ENCODE peak calls at places on chromosome 19, in seven cellular contexts. One of them, this sample, is unnamed.

GRCh38 chr19:8352134-8352827 is 9.2 kb upstream of the KANK3 start:
- DNase-seq in breast epithelium: no peak
- DNase-seq in body of pancreas: peak; percentile 38
- DNase-seq in CD8-positive, alpha-beta T cell: no peak
- DNase-seq in substantia nigra: no peak
- DNase-seq in heart right ventricle: no peak
- DNase-seq in brain microvascular endothelial cell: peak; percentile 47
- DNase-seq in this sample: no peak

GRCh38 chr19:10113964-10114650 is 2.6 kb downstream of the P2RY11 start:
- DNase-seq in CD8-positive, alpha-beta T cell: no peak
- DNase-seq in substantia nigra: no peak
- DNase-seq in brain microvascular endothelial cell: no peak
- DNase-seq in breast epithelium: no peak
- DNase-seq in heart right ventricle: no peak
- DNase-seq in body of pancreas: peak; percentile 40
- DNase-seq in this sample: no peak

GRCh38 chr19:7202888-7203287 is 91.3 kb downstream of the INSR start:
- DNase-seq in CD8-positive, alpha-beta T cell: no peak
- DNase-seq in body of pancreas: no peak
- DNase-seq in substantia nigra: no peak
- DNase-seq in breast epithelium: no peak
- DNase-seq in brain microvascular endothelial cell: no peak
- DNase-seq in heart right ventricle: no peak
- DNase-seq in this sample: no peak

GRCh38 chr19:55703790-55704215 is 28.8 kb downstream of the EPN1 start:
- DNase-seq in CD8-positive, alpha-beta T cell: no peak
- DNase-seq in substantia nigra: peak; percentile 25
- DNase-seq in body of pancreas: peak; percentile 78
- DNase-seq in heart right ventricle: peak; percentile 60
- DNase-seq in brain microvascular endothelial cell: no peak
- DNase-seq in breast epithelium: no peak
- DNase-seq in this sample: peak; percentile 15

GRCh38 chr19:43574424-43575155 is 737 bp downstream of the XRCC1 start:
- DNase-seq in heart right ventricle: no peak
- DNase-seq in brain microvascular endothelial cell: peak; percentile 22
- DNase-seq in CD8-positive, alpha-beta T cell: no peak
- DNase-seq in substantia nigra: no peak
- DNase-seq in body of pancreas: no peak
- DNase-seq in breast epithelium: no peak
- DNase-seq in this sample: no peak

GRCh38 chr19:46378268-46378667 is 31.4 kb downstream of the PPP5C start:
- DNase-seq in brain microvascular endothelial cell: peak; percentile 27
- DNase-seq in body of pancreas: no peak
- DNase-seq in substantia nigra: no peak
- DNase-seq in breast epithelium: no peak
- DNase-seq in heart right ventricle: no peak
- DNase-seq in CD8-positive, alpha-beta T cell: no peak
- DNase-seq in this sample: no peak

GRCh38 chr19:55255618-55256423 is 3.0 kb downstream of the PPP6R1 start:
- DNase-seq in CD8-positive, alpha-beta T cell: peak; percentile 54
- DNase-seq in breast epithelium: no peak
- DNase-seq in substantia nigra: no peak
- DNase-seq in brain microvascular endothelial cell: peak; percentile 15
- DNase-seq in heart right ventricle: no peak
- DNase-seq in body of pancreas: no peak
- DNase-seq in this sample: no peak

GRCh38 chr19:13441810-13442512 is 64.3 kb downstream of the CACNA1A start:
- DNase-seq in body of pancreas: peak; percentile 38
- DNase-seq in substantia nigra: no peak
- DNase-seq in CD8-positive, alpha-beta T cell: peak; percentile 36
- DNase-seq in breast epithelium: no peak
- DNase-seq in heart right ventricle: peak; percentile 25
- DNase-seq in brain microvascular endothelial cell: peak; percentile 13
- DNase-seq in this sample: peak; percentile 58

GRCh38 chr19:55539082-55539715 is 2.3 kb upstream of the SBK2 start:
- DNase-seq in CD8-positive, alpha-beta T cell: no peak
- DNase-seq in substantia nigra: no peak
- DNase-seq in breast epithelium: no peak
- DNase-seq in heart right ventricle: no peak
- DNase-seq in brain microvascular endothelial cell: no peak
- DNase-seq in body of pancreas: no peak
- DNase-seq in this sample: no peak

GRCh38 chr19:31146546-31147183 is 202.6 kb downstream of the TSHZ3 start:
- DNase-seq in body of pancreas: no peak
- DNase-seq in CD8-positive, alpha-beta T cell: no peak
- DNase-seq in breast epithelium: no peak
- DNase-seq in heart right ventricle: no peak
- DNase-seq in brain microvascular endothelial cell: no peak
- DNase-seq in substantia nigra: no peak
- DNase-seq in this sample: no peak

GRCh38 chr19:56113071-56113632 is 7.9 kb downstream of the ZNF787 start:
- DNase-seq in substantia nigra: no peak
- DNase-seq in breast epithelium: no peak
- DNase-seq in body of pancreas: no peak
- DNase-seq in heart right ventricle: no peak
- DNase-seq in CD8-positive, alpha-beta T cell: no peak
- DNase-seq in brain microvascular endothelial cell: no peak
- DNase-seq in this sample: no peak

GRCh38 chr19:3516675-3517207 is 10.6 kb downstream of the FZR1 start:
- DNase-seq in substantia nigra: peak; percentile 36
- DNase-seq in CD8-positive, alpha-beta T cell: peak; percentile 81
- DNase-seq in breast epithelium: no peak
- DNase-seq in heart right ventricle: no peak
- DNase-seq in brain microvascular endothelial cell: no peak
- DNase-seq in body of pancreas: peak; percentile 66
- DNase-seq in this sample: no peak

GRCh38 chr19:23949611-23950010 is 34.9 kb downstream of the ZNF726 start:
- DNase-seq in CD8-positive, alpha-beta T cell: no peak
- DNase-seq in body of pancreas: no peak
- DNase-seq in substantia nigra: no peak
- DNase-seq in brain microvascular endothelial cell: no peak
- DNase-seq in heart right ventricle: no peak
- DNase-seq in breast epithelium: no peak
- DNase-seq in this sample: no peak

GRCh38 chr19:8512115-8512967 is 1.6 kb downstream of the ZNF414 start:
- DNase-seq in CD8-positive, alpha-beta T cell: no peak
- DNase-seq in breast epithelium: no peak
- DNase-seq in brain microvascular endothelial cell: no peak
- DNase-seq in substantia nigra: no peak
- DNase-seq in body of pancreas: no peak
- DNase-seq in heart right ventricle: no peak
- DNase-seq in this sample: peak; percentile 58

GRCh38 chr19:28424662-28425430 is 788.1 kb downstream of the UQCRFS1 start:
- DNase-seq in substantia nigra: no peak
- DNase-seq in heart right ventricle: no peak
- DNase-seq in CD8-positive, alpha-beta T cell: no peak
- DNase-seq in breast epithelium: no peak
- DNase-seq in brain microvascular endothelial cell: no peak
- DNase-seq in body of pancreas: no peak
- DNase-seq in this sample: no peak

GRCh38 chr19:47686679-47687450 is 26.4 kb upstream of the EHD2 start:
- DNase-seq in body of pancreas: no peak
- DNase-seq in CD8-positive, alpha-beta T cell: no peak
- DNase-seq in breast epithelium: no peak
- DNase-seq in brain microvascular endothelial cell: no peak
- DNase-seq in heart right ventricle: no peak
- DNase-seq in substantia nigra: no peak
- DNase-seq in this sample: no peak

GRCh38 chr19:43777163-43777700 is 3.5 kb downstream of the KCNN4 start:
- DNase-seq in substantia nigra: no peak
- DNase-seq in heart right ventricle: no peak
- DNase-seq in body of pancreas: no peak
- DNase-seq in brain microvascular endothelial cell: no peak
- DNase-seq in CD8-positive, alpha-beta T cell: peak; percentile 63
- DNase-seq in breast epithelium: no peak
- DNase-seq in this sample: no peak

GRCh38 chr19:41545547-41545946 is 30.4 kb upstream of the CEACAM21 start:
- DNase-seq in body of pancreas: no peak
- DNase-seq in breast epithelium: no peak
- DNase-seq in brain microvascular endothelial cell: no peak
- DNase-seq in CD8-positive, alpha-beta T cell: no peak
- DNase-seq in substantia nigra: no peak
- DNase-seq in heart right ventricle: no peak
- DNase-seq in this sample: no peak
- H3K27ac ChIP-seq in body of pancreas: no peak overlapping the region
- H3K27ac ChIP-seq in breast epithelium: no peak overlapping the region
- H3K27ac ChIP-seq in brain microvascular endothelial cell: no peak overlapping the region
- H3K27ac ChIP-seq in CD8-positive, alpha-beta T cell: peak overlapping the region; percentile 13
- H3K27ac ChIP-seq in substantia nigra: no peak overlapping the region
- H3K27ac ChIP-seq in heart right ventricle: no peak overlapping the region
- H3K27ac ChIP-seq in this sample: no peak overlapping the region

DNA sequence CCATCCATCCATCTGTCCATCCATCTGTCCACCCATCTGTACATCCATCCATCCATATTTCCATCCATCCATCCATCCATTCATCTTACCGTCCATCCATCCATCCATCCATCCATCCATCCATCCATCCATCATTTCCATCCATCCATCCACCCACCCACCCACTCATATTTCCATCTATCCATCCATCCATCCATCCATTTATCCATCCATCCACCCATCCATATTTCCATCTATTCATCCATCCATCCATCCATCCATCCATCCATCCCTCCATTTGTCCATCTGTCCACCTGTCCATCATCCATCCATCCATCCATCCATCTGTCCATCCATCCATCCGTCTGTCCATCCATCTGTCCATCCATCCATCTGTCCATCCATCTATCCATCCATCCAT is 20.3 kb upstream of the EMC10 start:
- DNase-seq in breast epithelium: no peak
- DNase-seq in heart right ventricle: no peak
- DNase-seq in substantia nigra: no peak
- DNase-seq in brain microvascular endothelial cell: no peak
- DNase-seq in CD8-positive, alpha-beta T cell: no peak
- DNase-seq in body of pancreas: no peak
- DNase-seq in this sample: no peak
- H3K27ac ChIP-seq in breast epithelium: no peak overlapping the region
- H3K27ac ChIP-seq in heart right ventricle: no peak overlapping the region
- H3K27ac ChIP-seq in substantia nigra: no peak overlapping the region
- H3K27ac ChIP-seq in brain microvascular endothelial cell: no peak overlapping the region
- H3K27ac ChIP-seq in CD8-positive, alpha-beta T cell: no peak overlapping the region
- H3K27ac ChIP-seq in body of pancreas: no peak overlapping the region
- H3K27ac ChIP-seq in this sample: no peak overlapping the region

GRCh38 chr19:15303105-15303780 is 29.1 kb downstream of the BRD4 start:
- DNase-seq in body of pancreas: no peak
- DNase-seq in substantia nigra: no peak
- DNase-seq in brain microvascular endothelial cell: no peak
- DNase-seq in breast epithelium: no peak
- DNase-seq in heart right ventricle: no peak
- DNase-seq in CD8-positive, alpha-beta T cell: no peak
- DNase-seq in this sample: no peak

GRCh38 chr19:15307169-15307568 is 25.2 kb downstream of the BRD4 start:
- DNase-seq in substantia nigra: no peak
- DNase-seq in brain microvascular endothelial cell: no peak
- DNase-seq in heart right ventricle: no peak
- DNase-seq in CD8-positive, alpha-beta T cell: no peak
- DNase-seq in breast epithelium: no peak
- DNase-seq in body of pancreas: no peak
- DNase-seq in this sample: no peak

GRCh38 chr19:15300533-15301194 is 31.7 kb downstream of the BRD4 start:
- DNase-seq in CD8-positive, alpha-beta T cell: no peak
- DNase-seq in substantia nigra: no peak
- DNase-seq in breast epithelium: no peak
- DNase-seq in body of pancreas: no peak
- DNase-seq in heart right ventricle: no peak
- DNase-seq in brain microvascular endothelial cell: peak; percentile 65
- DNase-seq in this sample: no peak

GRCh38 chr19:15305582-15306334 is 26.6 kb downstream of the BRD4 start:
- DNase-seq in breast epithelium: no peak
- DNase-seq in substantia nigra: no peak
- DNase-seq in brain microvascular endothelial cell: no peak
- DNase-seq in CD8-positive, alpha-beta T cell: no peak
- DNase-seq in body of pancreas: no peak
- DNase-seq in heart right ventricle: no peak
- DNase-seq in this sample: no peak

DNA sequence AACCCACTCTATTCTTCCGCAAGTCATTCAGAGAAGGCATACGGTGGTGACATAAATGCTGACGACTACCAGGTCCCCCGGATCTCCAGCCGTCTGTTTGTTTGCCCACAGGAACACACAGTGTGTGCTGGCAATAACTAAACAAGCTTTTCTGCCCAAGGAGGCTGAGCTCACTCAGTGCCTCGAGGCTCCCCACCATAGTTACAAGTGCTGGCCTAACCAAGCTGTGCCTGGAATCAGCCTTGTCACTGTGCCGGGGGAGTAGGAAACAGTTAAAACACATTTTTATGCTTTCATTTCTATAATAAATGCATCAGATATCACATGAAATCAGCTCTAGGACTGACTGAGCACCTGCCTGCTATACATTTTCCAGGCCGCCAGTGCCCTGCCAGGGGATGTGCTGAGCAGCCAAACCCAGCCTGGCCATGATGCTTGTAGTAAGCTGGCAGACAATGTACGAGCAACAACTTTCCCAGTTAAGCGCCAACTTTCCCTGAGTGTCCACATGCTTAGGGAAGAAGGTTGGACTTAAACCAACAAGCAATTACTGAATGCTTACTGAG is 28.1 kb downstream of the BRD4 start:
- DNase-seq in substantia nigra: no peak
- DNase-seq in body of pancreas: no peak
- DNase-seq in brain microvascular endothelial cell: no peak
- DNase-seq in breast epithelium: no peak
- DNase-seq in heart right ventricle: peak; percentile 39
- DNase-seq in CD8-positive, alpha-beta T cell: no peak
- DNase-seq in this sample: no peak
- H3K27ac ChIP-seq in substantia nigra: no peak overlapping the region
- H3K27ac ChIP-seq in body of pancreas: no peak overlapping the region
- H3K27ac ChIP-seq in brain microvascular endothelial cell: no peak overlapping the region
- H3K27ac ChIP-seq in breast epithelium: peak overlapping the region; percentile 21
- H3K27ac ChIP-seq in heart right ventricle: no peak overlapping the region
- H3K27ac ChIP-seq in CD8-positive, alpha-beta T cell: no peak overlapping the region
- H3K27ac ChIP-seq in this sample: peak overlapping the region; percentile 40

GRCh38 chr19:17471410-17472125 is 1.2 kb downstream of the SLC27A1 start:
- DNase-seq in CD8-positive, alpha-beta T cell: no peak
- DNase-seq in heart right ventricle: no peak
- DNase-seq in substantia nigra: no peak
- DNase-seq in brain microvascular endothelial cell: no peak
- DNase-seq in breast epithelium: no peak
- DNase-seq in body of pancreas: no peak
- DNase-seq in this sample: no peak
- H3K27ac ChIP-seq in CD8-positive, alpha-beta T cell: no peak overlapping the region
- H3K27ac ChIP-seq in heart right ventricle: no peak overlapping the region
- H3K27ac ChIP-seq in substantia nigra: peak overlapping the region; percentile 94
- H3K27ac ChIP-seq in brain microvascular endothelial cell: no peak overlapping the region
- H3K27ac ChIP-seq in breast epithelium: peak overlapping the region; percentile 93
- H3K27ac ChIP-seq in body of pancreas: no peak overlapping the region
- H3K27ac ChIP-seq in this sample: peak overlapping the region; percentile 99